ENCODE peak calls at places on chromosomes 5 and 9, in six cellular contexts. S is astrocyte, V is body of pancreas, F is aorta, H is esophagus squamous epithelium, I is ascending aorta. A is an unnamed sample.

GRCh38 chr9:29616844-29617243 is 2043.6 kb upstream of the C9orf72 start:
- DNase-seq in S (no peak), V (no peak), F (no peak), H (no peak), I (no peak), A (no peak)

GRCh38 chr5:54944364-54944763 is 41.0 kb downstream of the ESM1 start:
- DNase-seq in S (peak; percentile 13), V (peak; percentile 13), F (no peak), H (no peak), I (no peak), A (no peak)

GRCh38 chr5:136011427-136012001 is 17.3 kb upstream of the TGFBI start:
- DNase-seq in S (peak; percentile 93), V (no peak), F (no peak), H (no peak), I (no peak), A (no peak)

GRCh38 chr5:64330728-64331231 is 165.1 kb downstream of the RNF180 start:
- DNase-seq in S (no peak), V (no peak), F (peak; percentile 69), H (no peak), I (no peak), A (no peak)

GRCh38 chr9:132410642-132411041 is 631 bp downstream of the CFAP77 start:
- DNase-seq in S (no peak), V (no peak), F (no peak), H (no peak), I (no peak), A (no peak)

GRCh38 chr5:168865973-168866372 is 286.8 kb upstream of the PANK3 start:
- DNase-seq in S (no peak), V (no peak), F (no peak), H (no peak), I (no peak), A (no peak)

GRCh38 chr9:86176468-86176867 is 77.1 kb upstream of the GOLM1 start:
- DNase-seq in S (peak; percentile 15), V (no peak), F (no peak), H (no peak), I (no peak), A (peak; percentile 67)

GRCh38 chr5:141051526-141051876 is 327 bp downstream of the PCDHB1 start:
- DNase-seq in S (no peak), V (peak; percentile 37), F (no peak), H (no peak), I (no peak), A (no peak)

GRCh38 chr9:4077499-4078102 is 222.3 kb downstream of the GLIS3 start:
- DNase-seq in S (peak; percentile 61), V (peak; percentile 45), F (peak; percentile 93), H (no peak), I (peak; percentile 29), A (peak; percentile 76)

GRCh38 chr5:33401482-33402390 is 39.0 kb upstream of the TARS1 start:
- DNase-seq in S (peak; percentile 90), V (no peak), F (no peak), H (no peak), I (no peak), A (no peak)

GRCh38 chr9:137214620-137215019 is 7.4 kb downstream of the RNF208 start:
- DNase-seq in S (no peak), V (no peak), F (no peak), H (no peak), I (no peak), A (no peak)

GRCh38 chr9:137213160-137214060 is 7.9 kb downstream of the NDOR1 start:
- DNase-seq in S (no peak), V (no peak), F (no peak), H (no peak), I (no peak), A (no peak)

GRCh38 chr9:137211532-137211931 is 6.0 kb downstream of the NDOR1 start:
- DNase-seq in S (no peak), V (no peak), F (no peak), H (no peak), I (no peak), A (no peak)

GRCh38 chr9:137215196-137215986 is 6.6 kb downstream of the RNF208 start:
- DNase-seq in S (no peak), V (no peak), F (no peak), H (no peak), I (no peak), A (no peak)

DNA sequence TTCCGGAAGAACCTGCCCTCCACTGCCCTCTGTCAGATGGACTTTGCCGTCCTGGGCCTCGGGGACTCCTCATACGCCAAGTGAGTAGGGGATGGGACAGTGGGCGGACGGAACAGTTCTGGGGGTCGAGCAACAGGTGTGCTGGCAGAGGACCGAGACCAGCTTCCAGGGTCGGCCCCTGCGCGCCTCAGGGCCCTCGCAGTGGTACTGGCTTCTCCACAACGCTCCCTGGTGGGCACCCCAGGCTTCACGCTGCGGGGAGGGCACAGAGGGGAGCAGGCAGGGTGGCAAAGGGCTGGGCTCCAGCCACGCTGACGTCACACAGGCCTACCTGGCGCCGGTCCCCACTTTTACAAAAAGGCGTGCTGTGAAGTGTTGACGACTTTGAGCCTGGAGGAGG is 7.0 kb downstream of the NDOR1 start:
- DNase-seq in S (no peak), V (no peak), F (no peak), H (no peak), I (no peak), A (no peak)
- H3K36me3 ChIP-seq in S (no peaks in the 10 kb centered on the region), V (no peaks in the 10 kb centered on the region), F (no peaks in the 10 kb centered on the region), H (peaks cover 4% of the 10 kb centered on the region), I (no peaks in the 10 kb centered on the region), A (no peaks in the 10 kb centered on the region)

DNA sequence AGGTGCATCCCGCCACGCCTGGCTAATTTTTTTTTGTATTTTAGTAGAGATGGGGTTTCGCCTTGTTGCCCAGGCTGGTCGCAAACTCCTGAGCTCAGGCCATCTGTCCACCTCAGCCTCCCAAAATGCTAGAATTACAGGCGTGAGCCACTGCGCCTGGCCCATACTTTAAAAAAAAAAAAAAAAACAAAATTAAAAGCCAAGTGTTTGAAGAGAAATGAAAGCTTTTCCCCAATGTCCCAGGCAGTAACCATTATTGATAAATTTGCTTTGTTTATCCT is 9.5 kb downstream of the PRRC2B start:
- DNase-seq in S (no peak), V (no peak), F (no peak), H (no peak), I (no peak), A (no peak)
- H3K4me1 ChIP-seq in S (peaks cover 71% of the 10 kb centered on the region), V (peaks cover 94% of the 10 kb centered on the region), F (peaks cover 6% of the 10 kb centered on the region), H (peaks cover 77% of the 10 kb centered on the region), I (peaks cover 44% of the 10 kb centered on the region), A (peaks cover 30% of the 10 kb centered on the region)

DNA sequence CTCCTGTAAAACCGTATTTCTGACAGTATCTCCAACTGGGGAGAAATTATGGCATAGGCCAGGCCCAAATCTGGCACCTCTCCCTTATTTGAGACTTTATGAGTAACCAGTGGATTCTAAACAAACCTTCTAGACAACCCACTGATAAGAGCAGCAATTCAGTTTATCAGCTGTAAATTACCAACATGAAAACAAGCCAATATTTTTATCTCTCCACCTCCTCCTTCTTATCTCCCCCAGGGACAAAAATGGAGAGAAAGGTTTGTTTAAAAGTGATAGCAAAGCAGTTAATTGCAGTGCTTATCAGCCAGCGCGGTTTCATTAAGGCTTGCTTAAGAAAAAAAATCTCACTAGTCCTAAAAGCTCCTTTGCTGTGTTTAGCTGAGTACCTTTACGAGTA is 53.8 kb downstream of the KCNV2 start:
- DNase-seq in S (peak; percentile 57), V (no peak), F (no peak), H (no peak), I (no peak), A (no peak)
- H3K36me3 ChIP-seq in S (peaks cover 28% of the 10 kb centered on the region), V (no peaks in the 10 kb centered on the region), F (peaks cover 3% of the 10 kb centered on the region), H (no peaks in the 10 kb centered on the region), I (peaks cover 19% of the 10 kb centered on the region), A (peaks cover 66% of the 10 kb centered on the region)

DNA sequence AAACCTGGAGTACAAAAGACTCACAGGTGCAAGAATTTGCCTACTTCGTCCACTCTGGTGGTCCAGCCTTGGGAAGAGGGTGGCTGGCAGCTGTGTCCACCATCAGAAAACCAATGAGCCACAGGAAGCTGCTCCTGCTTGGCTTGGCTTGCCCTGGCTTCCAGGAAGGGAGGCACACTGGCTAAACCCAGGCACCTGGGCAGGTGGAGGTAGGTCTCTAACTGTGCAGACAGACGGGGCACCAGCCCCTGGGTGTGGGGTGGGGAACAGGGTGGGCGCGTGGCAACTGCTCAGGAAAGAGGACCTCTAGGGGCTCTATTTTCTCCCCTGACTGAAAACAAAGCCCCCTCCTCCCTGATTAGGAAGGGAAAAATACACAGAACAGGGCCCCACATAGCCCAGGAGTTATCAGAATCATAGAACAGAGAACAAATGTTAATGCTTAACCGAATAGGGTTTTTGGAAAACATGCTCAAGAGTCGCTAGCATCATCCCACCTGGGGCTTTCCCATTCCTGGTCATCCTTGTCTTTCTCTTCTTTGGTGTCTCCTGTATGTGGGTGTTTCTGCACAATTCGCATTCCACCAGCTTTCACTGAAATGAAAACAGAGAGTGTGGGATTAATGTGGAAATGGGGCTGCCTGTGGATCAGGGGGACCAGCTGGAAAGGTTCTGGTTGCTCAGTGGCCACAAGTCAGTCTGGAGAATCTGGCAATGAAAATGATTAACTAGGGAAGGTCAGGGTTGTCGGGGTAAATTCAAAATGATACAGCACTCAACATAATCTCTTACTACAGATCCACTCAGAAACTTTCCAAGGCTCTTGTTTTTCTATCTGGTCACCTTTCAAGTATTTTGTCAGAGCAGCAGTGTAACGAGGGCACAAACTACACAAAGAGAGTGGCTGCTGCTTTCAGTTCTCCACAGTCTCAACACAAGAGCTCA is 13.1 kb downstream of the DAP start:
- DNase-seq in S (no peak), V (peak; percentile 57), F (no peak), H (no peak), I (no peak), A (no peak)
- H3K4me1 ChIP-seq in S (no peaks in the 10 kb centered on the region), V (peaks cover 99% of the 10 kb centered on the region), F (no peaks in the 10 kb centered on the region), H (peaks cover 5% of the 10 kb centered on the region), I (no peaks in the 10 kb centered on the region), A (no peaks in the 10 kb centered on the region)

DNA sequence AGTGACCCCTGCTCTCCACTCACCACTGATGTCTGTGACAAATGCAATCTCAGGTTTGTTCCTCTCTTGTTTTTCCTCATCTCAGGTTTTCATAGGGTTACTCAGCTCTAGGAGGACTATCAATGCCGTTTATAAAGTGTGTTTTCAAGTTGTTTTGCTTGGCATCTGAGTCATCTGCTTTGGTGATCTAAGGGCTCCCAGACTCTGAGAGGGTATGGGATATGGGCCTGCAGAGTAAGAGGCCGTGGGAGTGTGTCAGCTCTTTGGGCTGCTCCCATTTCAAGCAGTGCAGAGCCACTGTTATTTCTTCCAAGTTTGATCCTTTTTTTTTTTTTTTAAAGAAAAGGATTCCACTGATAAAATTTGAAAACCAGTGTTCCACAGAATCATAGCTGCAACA is 46.3 kb downstream of the NNT start:
- DNase-seq in S (peak; percentile 66), V (no peak), F (no peak), H (no peak), I (no peak), A (no peak)
- H3K36me3 ChIP-seq in S (peaks cover 5% of the 10 kb centered on the region), V (no peaks in the 10 kb centered on the region), F (no peaks in the 10 kb centered on the region), H (no peaks in the 10 kb centered on the region), I (peaks cover 13% of the 10 kb centered on the region), A (peaks cover 44% of the 10 kb centered on the region)

GRCh38 chr5:1346627-1347440 is 1.9 kb upstream of the CLPTM1L start:
- DNase-seq in S (no peak), V (no peak), F (peak; percentile 51), H (no peak), I (no peak), A (no peak)
- H3K4me1 ChIP-seq in S (peaks cover 12% of the 10 kb centered on the region), V (peaks cover 23% of the 10 kb centered on the region), F (no peaks in the 10 kb centered on the region), H (peaks cover 16% of the 10 kb centered on the region), I (peaks cover 2% of the 10 kb centered on the region), A (peaks cover 2% of the 10 kb centered on the region)

DNA sequence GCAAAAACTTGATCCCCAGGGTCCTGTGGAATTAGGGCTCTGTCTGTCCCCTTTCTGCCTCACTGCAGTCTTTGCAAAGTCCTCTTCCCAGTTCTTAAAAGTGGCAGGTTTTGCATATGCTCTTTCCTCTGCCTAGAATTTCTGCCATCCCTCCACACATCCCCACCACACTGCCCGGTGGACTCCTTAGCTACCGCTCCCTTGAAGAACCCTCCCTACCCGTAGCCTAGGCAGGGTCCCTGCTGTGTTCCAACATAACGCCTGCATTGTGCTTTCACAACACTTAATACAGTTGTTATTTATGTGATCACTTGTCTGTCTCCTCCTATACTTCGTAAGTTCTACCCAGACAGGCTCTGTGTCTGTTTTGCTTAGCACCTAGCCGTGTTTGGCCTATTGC is 142.6 kb upstream of the DMRT1 start:
- DNase-seq in S (no peak), V (no peak), F (no peak), H (no peak), I (no peak), A (no peak)
- H3K36me3 ChIP-seq in S (no peaks in the 10 kb centered on the region), V (no peaks in the 10 kb centered on the region), F (no peaks in the 10 kb centered on the region), H (no peaks in the 10 kb centered on the region), I (peaks cover 5% of the 10 kb centered on the region), A (no peaks in the 10 kb centered on the region)